ENCODE peak calls at places on chromosome 13, in six cellular contexts. One of them, this sample, is unnamed. For H3K79me2, the result is how much of the 10 kb centered on the place peaks cover.

GRCh38 chr13:87130401-87130800 is 540.8 kb upstream of the SLITRK5 start:
- DNase-seq in GM23338: no peak
- DNase-seq in neural progenitor cell: no peak
- DNase-seq in mammary epithelial cell: no peak
- DNase-seq in astrocyte: no peak
- DNase-seq in GM23248: no peak
- DNase-seq in this sample: no peak

GRCh38 chr13:41455725-41456419 is 1.5 kb upstream of the RGCC start:
- DNase-seq in mammary epithelial cell: no peak
- DNase-seq in GM23248: no peak
- DNase-seq in neural progenitor cell: peak
- DNase-seq in GM23338: peak
- DNase-seq in astrocyte: no peak
- DNase-seq in this sample: no peak

GRCh38 chr13:59950201-59950730 is 213.5 kb downstream of the DIAPH3 start:
- DNase-seq in GM23338: no peak
- DNase-seq in mammary epithelial cell: no peak
- DNase-seq in neural progenitor cell: no peak
- DNase-seq in astrocyte: no peak
- DNase-seq in GM23248: peak
- DNase-seq in this sample: peak

GRCh38 chr13:52053460-52053859 is 29.0 kb downstream of the UTP14C start:
- DNase-seq in neural progenitor cell: no peak
- DNase-seq in GM23248: no peak
- DNase-seq in mammary epithelial cell: no peak
- DNase-seq in astrocyte: no peak
- DNase-seq in GM23338: peak
- DNase-seq in this sample: no peak

GRCh38 chr13:21051675-21052074 is 9.7 kb downstream of the LATS2 start:
- DNase-seq in mammary epithelial cell: no peak
- DNase-seq in GM23338: no peak
- DNase-seq in neural progenitor cell: no peak
- DNase-seq in GM23248: no peak
- DNase-seq in astrocyte: no peak
- DNase-seq in this sample: no peak

GRCh38 chr13:36549126-36549702 is 116.9 kb downstream of the CCNA1 start:
- DNase-seq in mammary epithelial cell: no peak
- DNase-seq in astrocyte: no peak
- DNase-seq in GM23338: no peak
- DNase-seq in GM23248: no peak
- DNase-seq in neural progenitor cell: no peak
- DNase-seq in this sample: no peak

GRCh38 chr13:29294869-29295268 is 300.6 kb downstream of the SLC7A1 start:
- DNase-seq in GM23338: no peak
- DNase-seq in astrocyte: no peak
- DNase-seq in neural progenitor cell: no peak
- DNase-seq in GM23248: no peak
- DNase-seq in mammary epithelial cell: no peak
- DNase-seq in this sample: no peak

GRCh38 chr13:94328336-94329041 is 151.0 kb downstream of the DCT start:
- DNase-seq in astrocyte: no peak
- DNase-seq in GM23248: no peak
- DNase-seq in mammary epithelial cell: no peak
- DNase-seq in neural progenitor cell: no peak
- DNase-seq in GM23338: no peak
- DNase-seq in this sample: no peak

GRCh38 chr13:112771877-112772538 is 82.2 kb downstream of the ATP11A start:
- DNase-seq in GM23338: no peak
- DNase-seq in neural progenitor cell: no peak
- DNase-seq in astrocyte: no peak
- DNase-seq in mammary epithelial cell: no peak
- DNase-seq in GM23248: no peak
- DNase-seq in this sample: no peak

GRCh38 chr13:80441968-80442367 is 101.0 kb upstream of the SPRY2 start:
- DNase-seq in astrocyte: no peak
- DNase-seq in neural progenitor cell: no peak
- DNase-seq in mammary epithelial cell: no peak
- DNase-seq in GM23338: no peak
- DNase-seq in GM23248: no peak
- DNase-seq in this sample: no peak

GRCh38 chr13:94858856-94859811 is 146.8 kb upstream of the SOX21 start:
- DNase-seq in mammary epithelial cell: no peak
- DNase-seq in GM23248: no peak
- DNase-seq in GM23338: peak
- DNase-seq in neural progenitor cell: peak
- DNase-seq in astrocyte: peak
- DNase-seq in this sample: peak

GRCh38 chr13:38902551-38902950 is 88.1 kb downstream of the STOML3 start:
- DNase-seq in mammary epithelial cell: peak
- DNase-seq in GM23338: no peak
- DNase-seq in GM23248: no peak
- DNase-seq in neural progenitor cell: no peak
- DNase-seq in astrocyte: no peak
- DNase-seq in this sample: no peak

GRCh38 chr13:101618440-101619187 is 166.1 kb downstream of the ITGBL1 start:
- DNase-seq in GM23338: no peak
- DNase-seq in neural progenitor cell: no peak
- DNase-seq in GM23248: no peak
- DNase-seq in astrocyte: no peak
- DNase-seq in mammary epithelial cell: no peak
- DNase-seq in this sample: no peak

GRCh38 chr13:74090397-74090796 is 43.8 kb downstream of the KLF12 start:
- DNase-seq in mammary epithelial cell: peak
- DNase-seq in GM23248: no peak
- DNase-seq in neural progenitor cell: no peak
- DNase-seq in astrocyte: peak
- DNase-seq in GM23338: no peak
- DNase-seq in this sample: peak

GRCh38 chr13:80338781-80339577 is 1.9 kb downstream of the SPRY2 start:
- DNase-seq in mammary epithelial cell: peak
- DNase-seq in GM23338: peak
- DNase-seq in neural progenitor cell: peak
- DNase-seq in GM23248: peak
- DNase-seq in astrocyte: peak
- DNase-seq in this sample: peak

GRCh38 chr13:51158923-51159322 is 47.8 kb upstream of the C13orf42 start:
- DNase-seq in neural progenitor cell: no peak
- DNase-seq in GM23338: no peak
- DNase-seq in astrocyte: peak
- DNase-seq in mammary epithelial cell: no peak
- DNase-seq in GM23248: peak
- DNase-seq in this sample: peak

GRCh38 chr13:25977671-25978070 is 74.1 kb downstream of the SHISA2 start:
- DNase-seq in GM23248: no peak
- DNase-seq in mammary epithelial cell: no peak
- DNase-seq in GM23338: peak
- DNase-seq in astrocyte: no peak
- DNase-seq in neural progenitor cell: no peak
- DNase-seq in this sample: no peak

DNA sequence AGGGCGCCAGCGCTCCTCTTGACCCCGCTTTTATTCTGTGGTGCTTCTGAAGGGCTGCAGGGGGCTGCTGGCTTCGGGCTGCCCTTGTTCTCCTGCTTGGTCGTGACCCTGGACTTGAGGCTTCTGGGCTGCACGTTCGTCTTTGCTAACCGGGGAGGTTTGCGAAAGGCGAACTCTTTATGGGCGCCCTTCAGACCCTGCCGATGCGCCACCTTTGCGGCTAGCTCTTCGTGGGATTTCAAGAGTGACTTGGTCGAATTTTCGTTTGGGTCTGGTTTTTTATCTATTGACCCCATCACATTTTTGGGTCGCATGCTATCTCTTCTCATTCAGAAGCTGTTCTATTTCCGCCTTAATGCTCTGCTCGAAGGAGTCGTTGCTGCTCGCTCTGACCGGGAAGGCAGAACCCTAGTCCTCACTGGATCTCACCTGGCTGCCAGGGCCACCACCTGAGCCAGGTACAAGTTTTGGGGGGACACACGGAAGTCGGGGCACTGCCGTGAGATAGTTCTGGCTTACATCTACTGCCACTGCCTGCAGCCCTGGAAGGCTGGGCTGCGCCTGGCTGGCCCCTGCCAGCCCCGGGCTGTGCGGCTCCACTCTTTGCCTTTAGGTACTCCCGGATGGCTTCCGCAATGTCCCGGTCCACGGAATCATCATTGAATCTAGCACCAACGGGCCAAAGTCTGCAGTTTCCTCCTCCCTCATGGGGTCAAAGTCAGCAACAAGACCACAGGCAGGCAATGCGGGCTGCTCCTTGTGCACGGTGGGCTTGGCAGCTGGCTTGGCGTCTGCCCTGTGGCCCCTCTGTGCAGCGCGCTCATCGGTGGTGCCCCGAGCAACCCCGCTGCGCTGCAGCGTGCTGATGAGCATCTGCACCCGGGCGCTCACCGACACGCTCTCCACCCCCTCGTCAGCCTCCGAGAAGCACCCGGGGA is 16.2 kb downstream of the RB1 start:
- DNase-seq in mammary epithelial cell: no peak
- DNase-seq in neural progenitor cell: no peak
- DNase-seq in GM23248: no peak
- DNase-seq in astrocyte: no peak
- DNase-seq in GM23338: no peak
- DNase-seq in this sample: no peak
- H3K4me3 ChIP-seq in mammary epithelial cell: no peak
- H3K4me3 ChIP-seq in neural progenitor cell: no peak
- H3K4me3 ChIP-seq in GM23248: no peak
- H3K4me3 ChIP-seq in astrocyte: no peak
- H3K4me3 ChIP-seq in GM23338: no peak
- H3K4me3 ChIP-seq in this sample: no peak

DNA sequence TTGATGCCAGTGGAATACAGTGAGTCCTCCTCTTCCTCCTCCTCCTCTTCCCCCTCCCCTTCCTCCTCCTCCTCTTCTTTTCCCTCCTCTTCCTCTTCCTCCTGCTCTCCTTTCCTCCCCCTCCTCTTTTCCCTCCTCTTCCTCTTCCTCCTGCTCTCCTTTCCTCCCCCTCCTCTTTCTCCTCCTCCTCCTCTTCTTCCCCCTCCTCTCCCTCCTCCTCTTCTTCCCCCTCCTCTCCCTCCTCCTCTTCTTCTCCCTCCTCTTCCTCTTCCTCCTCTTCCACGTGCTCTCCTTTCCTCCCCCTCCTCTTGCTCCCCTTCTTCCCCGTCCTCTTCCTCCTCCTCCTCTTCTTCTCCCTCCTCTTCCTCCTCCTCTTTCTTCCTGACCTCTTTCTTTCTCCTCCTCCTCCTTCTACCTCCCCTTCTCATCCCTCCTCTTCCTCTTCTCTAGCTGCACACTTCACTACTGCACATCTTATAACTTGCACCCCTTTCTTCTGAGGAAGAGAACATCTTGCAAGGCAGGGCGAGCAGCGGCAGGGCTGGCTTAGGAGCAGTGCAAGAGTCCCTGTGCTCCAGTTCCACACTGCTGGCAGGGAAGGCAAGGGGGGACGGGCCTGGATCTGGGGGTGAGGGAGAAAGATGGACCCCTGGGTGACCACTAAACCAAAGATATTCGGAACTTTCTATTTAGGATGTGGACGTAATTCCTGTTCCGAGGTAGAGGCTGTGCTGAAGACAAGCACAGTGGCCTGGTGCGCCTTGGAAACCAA is 5.6 kb downstream of the PDX1 start:
- DNase-seq in GM23248: no peak
- DNase-seq in mammary epithelial cell: no peak
- DNase-seq in astrocyte: no peak
- DNase-seq in neural progenitor cell: no peak
- DNase-seq in GM23338: no peak
- DNase-seq in this sample: no peak
- TF ChIP-seq EZH2 in GM23248: peak
- TF ChIP-seq EZH2 in mammary epithelial cell: peak
- TF ChIP-seq EZH2 in astrocyte: no peak
- TF ChIP-seq EZH2 in neural progenitor cell: no peak
- TF ChIP-seq EZH2 in GM23338: peak
- TF ChIP-seq EZH2 in this sample: peak

GRCh38 chr13:46170687-46171086 is 11.3 kb downstream of the LCP1 start:
- DNase-seq in astrocyte: no peak
- DNase-seq in mammary epithelial cell: no peak
- DNase-seq in GM23338: peak
- DNase-seq in neural progenitor cell: no peak
- DNase-seq in GM23248: no peak
- DNase-seq in this sample: no peak

GRCh38 chr13:46170268-46170667 is 11.7 kb downstream of the LCP1 start:
- DNase-seq in astrocyte: no peak
- DNase-seq in mammary epithelial cell: no peak
- DNase-seq in GM23248: no peak
- DNase-seq in GM23338: peak
- DNase-seq in neural progenitor cell: no peak
- DNase-seq in this sample: no peak

GRCh38 chr13:46166947-46167610 is 14.9 kb downstream of the LCP1 start:
- DNase-seq in neural progenitor cell: no peak
- DNase-seq in mammary epithelial cell: no peak
- DNase-seq in GM23248: no peak
- DNase-seq in astrocyte: no peak
- DNase-seq in GM23338: peak
- DNase-seq in this sample: no peak

GRCh38 chr13:46168341-46168740 is 13.6 kb downstream of the LCP1 start:
- DNase-seq in astrocyte: no peak
- DNase-seq in GM23338: no peak
- DNase-seq in mammary epithelial cell: peak
- DNase-seq in neural progenitor cell: no peak
- DNase-seq in GM23248: peak
- DNase-seq in this sample: no peak

DNA sequence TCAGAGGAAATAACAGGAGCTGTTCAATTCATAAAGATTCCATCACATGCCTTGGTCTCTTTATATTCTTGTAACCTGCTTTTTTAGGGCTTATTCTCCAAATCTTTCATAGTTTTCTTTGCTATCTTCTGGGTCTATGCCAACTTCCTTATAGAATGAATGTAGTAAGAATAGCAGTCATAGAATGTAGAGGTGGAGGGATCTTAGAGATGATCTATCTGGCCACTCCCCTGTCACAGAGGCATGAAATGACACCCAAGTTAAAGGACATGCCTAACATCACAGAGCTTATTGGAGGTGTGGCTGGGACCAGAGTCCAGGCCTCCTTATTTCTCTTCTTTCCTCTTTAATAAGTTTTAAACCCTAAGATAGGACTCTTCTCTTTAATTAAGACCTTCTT is 13.2 kb downstream of the LCP1 start:
- DNase-seq in GM23248: no peak
- DNase-seq in astrocyte: no peak
- DNase-seq in GM23338: no peak
- DNase-seq in neural progenitor cell: no peak
- DNase-seq in mammary epithelial cell: no peak
- DNase-seq in this sample: no peak
- H3K79me2 ChIP-seq in GM23248: under half
- H3K79me2 ChIP-seq in astrocyte: under half
- H3K79me2 ChIP-seq in GM23338: under half
- H3K79me2 ChIP-seq in neural progenitor cell: under half
- H3K79me2 ChIP-seq in mammary epithelial cell: under half
- H3K79me2 ChIP-seq in this sample: under half

DNA sequence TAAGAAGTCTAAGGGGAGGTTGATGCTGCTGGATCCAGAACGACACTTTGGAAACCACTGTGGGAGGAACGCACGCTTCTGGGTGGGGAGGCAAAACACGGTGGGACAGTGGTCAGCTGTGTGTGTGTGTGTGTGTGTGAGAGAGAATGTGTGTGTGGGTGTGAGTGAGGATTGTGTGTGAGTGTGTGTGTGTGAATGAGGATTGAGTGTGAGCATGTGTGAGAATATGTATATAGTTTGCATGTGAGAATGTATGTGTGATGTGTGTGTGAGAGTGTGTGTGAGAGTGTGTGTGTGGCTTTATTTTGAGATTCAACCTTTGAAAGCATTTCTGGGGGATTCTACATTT is 444 bp upstream of the SLC15A1 start:
- DNase-seq in astrocyte: no peak
- DNase-seq in GM23338: no peak
- DNase-seq in GM23248: no peak
- DNase-seq in neural progenitor cell: no peak
- DNase-seq in mammary epithelial cell: no peak
- DNase-seq in this sample: no peak
- H3K4me3 ChIP-seq in astrocyte: no peak
- H3K4me3 ChIP-seq in GM23338: peak
- H3K4me3 ChIP-seq in GM23248: no peak
- H3K4me3 ChIP-seq in neural progenitor cell: peak
- H3K4me3 ChIP-seq in mammary epithelial cell: no peak
- H3K4me3 ChIP-seq in this sample: no peak